ENCODE peak calls at places on chromosome 14, in five cellular contexts. U is adrenal gland, Z is testis, O is IMR-90, W is A549. A is an unnamed sample.

GRCh38 chr14:84988391-84988790 is 541.6 kb upstream of the FLRT2 start:
- DNase-seq in O (no peak), Z (no peak), W (no peak), U (no peak), A (no peak)

GRCh38 chr14:30357791-30358190 is 201.2 kb upstream of the G2E3 start:
- DNase-seq in W (no peak), O (no peak), Z (no peak), U (no peak), A (no peak)

GRCh38 chr14:38504175-38504574 is 248.3 kb upstream of the CLEC14A start:
- DNase-seq in Z (no peak), O (no peak), W (no peak), U (no peak), A (no peak)

GRCh38 chr14:103142031-103142430 is 18.8 kb downstream of the TNFAIP2 start:
- DNase-seq in U (no peak), W (no peak), Z (no peak), O (no peak), A (no peak)

GRCh38 chr14:33848706-33849454 is 102.0 kb downstream of the EGLN3 start:
- DNase-seq in Z (peak; percentile 82), W (peak; percentile 51), O (peak; percentile 10), U (peak; percentile 69), A (peak; percentile 92)

GRCh38 chr14:102500190-102500661 is 9.3 kb downstream of the ANKRD9 start:
- DNase-seq in U (no peak), W (no peak), O (peak; percentile 65), Z (peak; percentile 70), A (no peak)

GRCh38 chr14:75273272-75274044 is 5.2 kb upstream of the FOS start:
- DNase-seq in U (peak; percentile 71), O (peak; percentile 93), W (no peak), Z (no peak), A (no peak)

GRCh38 chr14:24324024-24324423 is 10.8 kb downstream of the ADCY4 start:
- DNase-seq in W (no peak), O (no peak), U (no peak), Z (no peak), A (no peak)

GRCh38 chr14:96039633-96040311 is 610 bp downstream of the C14orf132 start:
- DNase-seq in O (peak; percentile 16), Z (no peak), U (peak; percentile 66), W (peak; percentile 24), A (peak; percentile 66)

GRCh38 chr14:53881161-53881846 is 75.3 kb downstream of the BMP4 start:
- DNase-seq in Z (no peak), O (peak; percentile 56), U (no peak), W (no peak), A (peak; percentile 77)

GRCh38 chr14:56119221-56119967 is 1.2 kb downstream of the PELI2 start:
- DNase-seq in O (peak; percentile 52), U (peak; percentile 65), W (peak; percentile 13), Z (peak; percentile 54), A (peak; percentile 75)

GRCh38 chr14:105329411-105330200 is 15.1 kb downstream of the PACS2 start:
- DNase-seq in Z (no peak), W (no peak), U (no peak), O (no peak), A (no peak)
- H3K4me1 ChIP-seq in Z (peaks cover 18% of the 10 kb centered on the region), W (no peaks in the 10 kb centered on the region), U (peaks cover 13% of the 10 kb centered on the region), O (peaks cover 5% of the 10 kb centered on the region), A (peaks cover 3% of the 10 kb centered on the region)

DNA sequence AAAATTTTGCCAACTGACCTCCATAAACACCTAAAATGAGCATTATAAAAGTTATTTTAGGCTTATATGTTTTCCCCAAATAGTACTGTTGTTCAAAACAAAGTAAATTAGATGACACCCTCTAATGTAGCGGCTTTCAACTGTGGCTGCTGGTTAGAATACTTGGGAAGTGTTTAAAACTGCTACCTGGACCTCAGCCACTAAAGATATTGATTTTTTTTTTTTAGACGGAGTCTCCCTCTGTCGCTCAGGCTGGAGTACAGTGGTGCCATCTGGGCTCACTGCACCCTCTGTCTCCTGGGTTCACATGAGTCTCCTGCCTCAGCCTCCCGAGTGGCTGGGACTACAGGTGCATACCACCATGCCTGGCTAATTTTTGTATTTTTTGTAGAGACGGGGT is 16.2 kb downstream of the PRORP start:
- DNase-seq in U (no peak), Z (no peak), W (no peak), O (no peak), A (no peak)
- H3K4me1 ChIP-seq in U (no peaks in the 10 kb centered on the region), Z (no peaks in the 10 kb centered on the region), W (no peaks in the 10 kb centered on the region), O (no peaks in the 10 kb centered on the region), A (no peaks in the 10 kb centered on the region)

DNA sequence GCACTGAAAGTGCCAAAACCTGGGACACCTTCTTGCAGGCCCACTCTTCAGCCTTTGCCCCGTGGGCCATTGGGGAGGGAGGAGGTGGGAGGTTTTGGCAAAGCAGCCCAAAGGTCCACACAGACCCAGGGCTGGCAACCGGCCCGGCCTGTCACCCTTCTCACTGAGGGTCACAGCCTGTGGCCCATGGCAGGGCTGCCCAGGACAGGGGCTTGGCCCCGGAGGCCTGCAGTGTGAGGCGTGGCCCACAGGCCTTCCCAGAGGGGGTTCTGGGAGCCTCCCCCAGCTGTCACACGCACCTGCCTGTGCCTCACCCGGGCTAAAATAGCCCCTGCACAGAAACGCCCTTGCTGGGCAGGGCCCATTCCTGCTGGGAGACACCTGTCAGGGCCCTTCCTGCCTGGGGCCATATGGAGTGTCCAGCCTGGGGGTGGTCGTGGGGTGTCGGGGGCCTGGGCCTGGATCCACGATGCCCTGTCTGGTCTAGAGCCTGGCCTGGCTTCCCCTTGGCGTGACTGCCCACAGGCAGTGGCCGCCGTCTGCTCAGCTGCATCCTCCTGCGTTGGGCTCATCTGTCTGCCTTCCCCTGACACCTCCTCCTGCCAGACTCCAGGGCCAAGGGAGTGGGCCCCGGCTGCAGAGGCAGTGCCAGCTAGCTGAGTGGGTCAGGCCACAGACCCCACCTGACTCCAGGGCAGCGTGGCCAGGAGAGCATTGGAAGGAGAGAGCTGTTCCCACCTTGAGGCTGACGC is 19.2 kb downstream of the PACS2 start:
- DNase-seq in O (no peak), U (no peak), Z (no peak), W (no peak), A (no peak)
- H3K4me1 ChIP-seq in O (peaks cover 5% of the 10 kb centered on the region), U (peaks cover 39% of the 10 kb centered on the region), Z (peaks cover 35% of the 10 kb centered on the region), W (no peaks in the 10 kb centered on the region), A (no peaks in the 10 kb centered on the region)

GRCh38 chr14:77045570-77045890 is 17.0 kb upstream of the IRF2BPL start:
- DNase-seq in U (peak; percentile 75), O (no peak), W (no peak), Z (peak; percentile 54), A (no peak)
- H3K4me1 ChIP-seq in U (peaks cover 59% of the 10 kb centered on the region), O (peaks cover 29% of the 10 kb centered on the region), W (peaks cover 66% of the 10 kb centered on the region), Z (peaks cover 64% of the 10 kb centered on the region), A (peaks cover 38% of the 10 kb centered on the region)

DNA sequence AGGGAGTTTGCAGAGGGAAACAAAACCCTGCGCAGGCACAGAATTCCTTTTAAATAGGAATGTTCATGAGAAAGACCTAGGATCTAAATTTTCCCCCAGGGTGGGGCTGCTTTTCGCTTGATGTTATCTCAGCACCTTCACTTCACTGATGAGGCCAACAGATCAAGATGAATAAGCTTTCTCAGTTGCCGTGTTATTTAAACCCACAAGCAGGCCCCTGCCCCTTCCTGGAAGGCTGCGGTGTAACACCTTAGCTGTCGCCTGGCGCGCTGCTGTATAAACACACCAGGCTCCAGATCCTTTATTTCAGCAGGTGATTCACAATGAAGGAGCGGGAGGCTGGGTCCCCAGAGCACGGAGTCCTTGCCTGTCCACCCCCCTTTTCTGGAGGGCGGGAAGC is 515.3 kb downstream of the FUT8 start:
- DNase-seq in W (no peak), Z (no peak), U (no peak), O (no peak), A (peak; percentile 29)
- H3K4me1 ChIP-seq in W (no peaks in the 10 kb centered on the region), Z (no peaks in the 10 kb centered on the region), U (no peaks in the 10 kb centered on the region), O (no peaks in the 10 kb centered on the region), A (peaks cover 24% of the 10 kb centered on the region)

GRCh38 chr14:77003960-77004710 is 24.4 kb downstream of the IRF2BPL start:
- DNase-seq in U (no peak), O (peak; percentile 85), W (no peak), Z (no peak), A (no peak)
- H3K4me1 ChIP-seq in U (peaks cover 14% of the 10 kb centered on the region), O (peaks cover 17% of the 10 kb centered on the region), W (peaks cover 28% of the 10 kb centered on the region), Z (peaks cover 26% of the 10 kb centered on the region), A (peaks cover 11% of the 10 kb centered on the region)

DNA sequence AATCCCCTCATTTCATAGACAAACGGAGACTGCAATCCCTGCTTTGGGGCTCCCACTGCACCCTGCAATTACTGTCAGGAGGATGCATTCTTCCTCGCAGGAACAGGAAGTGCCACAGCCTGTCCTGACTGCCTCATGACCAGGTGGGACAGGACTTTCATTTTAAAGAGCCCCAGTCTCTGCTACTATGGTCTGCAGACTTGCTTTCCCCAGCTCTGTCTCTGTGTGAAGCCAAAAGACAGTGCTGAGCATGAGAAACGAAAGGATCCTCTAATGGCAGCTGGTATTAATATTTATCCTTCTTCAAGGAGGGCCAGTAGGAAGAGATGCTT is 60.0 kb upstream of the PNMA1 start:
- DNase-seq in O (no peak), W (no peak), Z (no peak), U (no peak), A (no peak)
- H3K4me1 ChIP-seq in O (peaks cover 18% of the 10 kb centered on the region), W (peaks cover 12% of the 10 kb centered on the region), Z (peaks cover 44% of the 10 kb centered on the region), U (peaks cover 24% of the 10 kb centered on the region), A (peaks cover 3% of the 10 kb centered on the region)